ENCODE peak calls at places on chromosomes 6 and 20, in nine cellular contexts. X, U, T, Q, M, F, Y, A and K are unnamed samples.

GRCh38 chr20:19497064-19497463 is 261.0 kb upstream of the RIN2 start:
- DNase-seq in X (no peak), U (peak; percentile 63), T (no peak), Q (peak; percentile 77), M (no peak), F (no peak), Y (no peak), A (no peak), K (peak; percentile 63)

GRCh38 chr6:68122032-68122431 is 513.0 kb upstream of the ADGRB3 start:
- DNase-seq in X (no peak), U (no peak), T (no peak), Q (no peak), M (no peak), F (no peak), Y (no peak), A (no peak), K (no peak)

GRCh38 chr6:107479089-107479690 is 10.7 kb upstream of the SOBP start:
- DNase-seq in X (no peak), U (no peak), T (no peak), Q (no peak), M (no peak), F (no peak), Y (no peak), A (no peak), K (no peak)

GRCh38 chr6:43291708-43292107 is 6.4 kb upstream of the SLC22A7 start:
- DNase-seq in X (no peak), U (no peak), T (no peak), Q (no peak), M (no peak), F (no peak), Y (no peak), A (no peak), K (no peak)

GRCh38 chr20:22106308-22106938 is 401.0 kb downstream of the PAX1 start:
- DNase-seq in X (no peak), U (no peak), T (no peak), Q (no peak), M (no peak), F (no peak), Y (no peak), A (no peak), K (no peak)

GRCh38 chr20:59078231-59078630 is 35.6 kb upstream of the PRELID3B start:
- DNase-seq in X (no peak), U (peak; percentile 61), T (no peak), Q (no peak), M (no peak), F (no peak), Y (no peak), A (no peak), K (no peak)

GRCh38 chr6:13965582-13966127 is 40.9 kb downstream of the RNF182 start:
- DNase-seq in X (no peak), U (no peak), T (no peak), Q (no peak), M (no peak), F (no peak), Y (no peak), A (no peak), K (no peak)

GRCh38 chr6:11622156-11622555 is 84.6 kb downstream of the TMEM170B start:
- DNase-seq in X (no peak), U (no peak), T (no peak), Q (no peak), M (no peak), F (no peak), Y (no peak), A (no peak), K (no peak)

GRCh38 chr20:50508171-50508761 is 1.9 kb upstream of the PTPN1 start:
- DNase-seq in X (no peak), U (peak; percentile 88), T (no peak), Q (peak; percentile 76), M (no peak), F (no peak), Y (no peak), A (no peak), K (no peak)

GRCh38 chr6:137165375-137166246 is 7.8 kb downstream of the IL22RA2 start:
- DNase-seq in X (no peak), U (peak; percentile 71), T (peak; percentile 69), Q (no peak), M (no peak), F (peak; percentile 77), Y (no peak), A (peak; percentile 66), K (no peak)

GRCh38 chr20:12113468-12114371 is 196.0 kb downstream of the BTBD3 start:
- DNase-seq in X (no peak), U (no peak), T (peak; percentile 73), Q (peak; percentile 79), M (no peak), F (peak; percentile 24), Y (peak; percentile 72), A (no peak), K (no peak)

GRCh38 chr20:63394069-63394468 is 32.9 kb upstream of the CHRNA4 start:
- DNase-seq in X (no peak), U (no peak), T (no peak), Q (peak; percentile 9), M (no peak), F (no peak), Y (peak; percentile 47), A (no peak), K (no peak)

GRCh38 chr6:312704-313485 is 20.6 kb downstream of the DUSP22 start:
- DNase-seq in X (no peak), U (no peak), T (no peak), Q (no peak), M (no peak), F (no peak), Y (no peak), A (no peak), K (no peak)

GRCh38 chr20:39532205-39532604 is 570.1 kb downstream of the DHX35 start:
- DNase-seq in X (no peak), U (no peak), T (no peak), Q (no peak), M (no peak), F (no peak), Y (no peak), A (no peak), K (no peak)

GRCh38 chr20:4247261-4247660 is 231.9 kb upstream of the RNF24 start:
- DNase-seq in X (no peak), U (no peak), T (no peak), Q (no peak), M (no peak), F (no peak), Y (no peak), A (no peak), K (no peak)
- H3K4me3 ChIP-seq in X (no peak overlapping the region), U (no peak overlapping the region), T (no peak overlapping the region), Q (peak overlapping the region; percentile 8), M (no peak overlapping the region), F (no peak overlapping the region), Y (no peak overlapping the region), A (no peak overlapping the region), K (no peak overlapping the region)

GRCh38 chr6:157198425-157199279 is 124.7 kb downstream of the TMEM242 start:
- DNase-seq in X (peak; percentile 53), U (peak; percentile 77), T (peak; percentile 94), Q (no peak), M (peak; percentile 67), F (peak; percentile 98), Y (no peak), A (no peak), K (no peak)
- H3K36me3 ChIP-seq in X (peaks cover 65% of the 10 kb centered on the region), U (peaks cover 41% of the 10 kb centered on the region), T (peaks cover 70% of the 10 kb centered on the region), Q (peaks cover 9% of the 10 kb centered on the region), M (peaks cover 38% of the 10 kb centered on the region), F (peaks cover 9% of the 10 kb centered on the region), Y (peaks cover 8% of the 10 kb centered on the region), A (peaks cover 20% of the 10 kb centered on the region), K (peaks cover 23% of the 10 kb centered on the region)

GRCh38 chr6:165877773-165878172 is 214.7 kb upstream of the PDE10A start:
- DNase-seq in X (no peak), U (no peak), T (no peak), Q (no peak), M (no peak), F (no peak), Y (no peak), A (no peak), K (no peak)

GRCh38 chr6:165876568-165876967 is 213.5 kb upstream of the PDE10A start:
- DNase-seq in X (peak; percentile 69), U (no peak), T (no peak), Q (peak; percentile 17), M (no peak), F (peak; percentile 28), Y (peak; percentile 64), A (no peak), K (no peak)

GRCh38 chr6:165875946-165876345 is 212.9 kb upstream of the PDE10A start:
- DNase-seq in X (no peak), U (no peak), T (no peak), Q (no peak), M (no peak), F (no peak), Y (peak; percentile 15), A (no peak), K (no peak)

GRCh38 chr6:165880721-165881120 is 217.7 kb upstream of the PDE10A start:
- DNase-seq in X (no peak), U (no peak), T (no peak), Q (peak; percentile 23), M (no peak), F (no peak), Y (peak; percentile 45), A (no peak), K (no peak)

DNA sequence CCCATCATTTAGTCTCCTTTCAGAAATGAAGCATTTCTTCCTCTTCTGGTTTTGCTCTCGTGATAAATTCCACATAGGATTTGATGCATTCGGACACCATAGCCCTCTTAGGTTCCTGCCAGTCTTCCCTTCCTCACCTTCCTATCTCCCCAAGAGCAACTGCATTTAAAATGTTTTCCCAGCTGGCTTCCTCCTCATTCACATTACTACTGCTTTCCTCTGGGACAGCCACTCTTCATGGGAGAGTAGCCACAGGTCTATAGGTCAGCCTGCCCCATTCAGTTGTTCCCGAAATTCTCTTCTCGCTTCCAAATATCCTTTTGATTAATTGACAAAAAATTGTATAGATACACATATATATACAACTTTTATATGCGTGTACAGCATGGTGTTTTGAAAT is 214.2 kb upstream of the PDE10A start:
- DNase-seq in X (no peak), U (no peak), T (no peak), Q (no peak), M (no peak), F (no peak), Y (no peak), A (no peak), K (no peak)
- H3K27me3 ChIP-seq in X (peaks cover 35% of the 10 kb centered on the region), U (no peaks in the 10 kb centered on the region), T (no peaks in the 10 kb centered on the region), Q (no peaks in the 10 kb centered on the region), M (no peaks in the 10 kb centered on the region), F (no peaks in the 10 kb centered on the region), Y (no peaks in the 10 kb centered on the region), A (no peaks in the 10 kb centered on the region), K (no peaks in the 10 kb centered on the region)

DNA sequence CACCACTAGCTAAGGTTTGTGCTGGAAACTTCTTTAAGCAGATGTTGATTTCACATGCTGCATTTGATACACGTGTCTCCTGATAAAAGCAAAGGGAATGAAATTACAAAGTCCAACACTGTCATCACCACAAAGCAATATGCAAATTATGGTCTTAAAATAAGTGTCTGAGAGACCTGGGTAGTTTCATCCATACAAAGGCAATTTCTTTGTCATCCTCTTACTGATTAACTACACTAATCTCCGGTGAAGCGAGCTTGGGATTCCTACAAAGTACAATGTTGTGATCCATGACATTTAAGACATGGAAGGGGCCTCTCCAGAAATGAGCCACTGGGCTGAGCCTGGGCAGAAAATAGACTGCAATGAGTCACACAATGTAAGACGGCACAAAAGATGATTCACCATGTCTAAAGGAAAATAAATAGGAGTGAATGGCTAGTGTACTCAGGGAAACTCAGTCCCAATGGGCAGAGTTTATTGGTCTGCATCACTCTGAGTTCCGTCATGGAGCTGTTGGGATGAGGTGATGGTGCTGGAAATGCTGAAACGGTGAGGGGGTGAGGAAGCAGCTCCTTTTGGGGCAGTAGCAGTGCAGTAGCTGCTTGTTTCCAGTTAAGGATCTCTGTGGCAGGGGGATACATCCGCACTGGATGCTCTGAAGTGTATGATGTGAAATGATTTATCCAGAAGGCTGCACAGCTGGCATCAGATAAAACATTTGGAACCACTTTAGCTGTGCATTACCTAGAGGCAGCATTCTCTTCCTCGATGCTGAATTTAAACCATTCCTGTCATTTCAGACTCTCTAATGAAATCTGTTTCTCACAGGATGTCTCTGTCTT is 103.3 kb downstream of the IBTK start:
- DNase-seq in X (no peak), U (peak; percentile 70), T (no peak), Q (peak; percentile 98), M (peak; percentile 15), F (peak; percentile 15), Y (peak; percentile 82), A (no peak), K (peak; percentile 92)
- H3K4me3 ChIP-seq in X (peak overlapping the region; percentile 40), U (no peak overlapping the region), T (no peak overlapping the region), Q (peak overlapping the region; percentile 7), M (peak overlapping the region; percentile 46), F (no peak overlapping the region), Y (no peak overlapping the region), A (no peak overlapping the region), K (no peak overlapping the region)